ENCODE peak calls at places on chromosomes 3 and 15, in four cellular contexts. D is right lobe of liver, V is psoas muscle, X is SK-N-SH. S is an unnamed sample. For H3K9me3, the result is how much of the 10 kb centered on the place peaks cover.

GRCh38 chr15:100259266-100259665 is 82.5 kb downstream of the ADAMTS17 start:
- DNase-seq in V (no peak), D (no peak), X (no peak), S (no peak)

GRCh38 chr3:115325539-115325938 is 178.5 kb upstream of the ZBTB20 start:
- DNase-seq in X (no peak), D (no peak), V (no peak), S (no peak)

GRCh38 chr3:114892880-114893279 is 254.2 kb downstream of the ZBTB20 start:
- DNase-seq in X (no peak), V (no peak), D (peak), S (no peak)

GRCh38 chr3:190053919-190054672 is 66.6 kb downstream of the P3H2 start:
- DNase-seq in D (no peak), X (no peak), V (no peak), S (no peak)

GRCh38 chr3:125175321-125176078 is 37.0 kb downstream of the SLC12A8 start:
- DNase-seq in V (no peak), D (no peak), X (no peak), S (no peak)

GRCh38 chr15:87200149-87200548 is 1056.4 kb downstream of the NTRK3 start:
- DNase-seq in D (no peak), X (no peak), V (no peak), S (no peak)

GRCh38 chr15:99486371-99487336 is 79.1 kb upstream of the MEF2A start:
- DNase-seq in V (peak), X (peak), D (peak), S (peak)

GRCh38 chr3:172159376-172159775 is 120.0 kb downstream of the FNDC3B start:
- DNase-seq in X (no peak), V (no peak), D (no peak), S (no peak)

GRCh38 chr3:183315739-183316138 is 62.7 kb downstream of the B3GNT5 start:
- DNase-seq in X (no peak), V (no peak), D (no peak), S (no peak)

GRCh38 chr3:59257506-59257905 is 207.7 kb upstream of the CFAP20DC start:
- DNase-seq in X (no peak), D (no peak), V (no peak), S (no peak)

GRCh38 chr15:69699096-69699495 is 246.5 kb downstream of the RPLP1 start:
- DNase-seq in X (no peak), V (no peak), D (no peak), S (no peak)

GRCh38 chr3:154314152-154314551 is 10.1 kb downstream of the DHX36 start:
- DNase-seq in X (no peak), V (no peak), D (no peak), S (no peak)

GRCh38 chr15:60957111-60957510 is 272.0 kb downstream of the RORA start:
- DNase-seq in D (no peak), V (no peak), X (no peak), S (no peak)

GRCh38 chr3:42663581-42664442 is 10.3 kb downstream of the ZBTB47 start:
- DNase-seq in X (peak), D (no peak), V (no peak), S (peak)

GRCh38 chr3:128468285-128468790 is 1.6 kb upstream of the DNAJB8 start:
- DNase-seq in X (peak), V (no peak), D (no peak), S (no peak)

GRCh38 chr3:151003772-151004127 is 31.2 kb upstream of the CLRN1 start:
- DNase-seq in V (no peak), D (no peak), X (no peak), S (no peak)

GRCh38 chr3:4805662-4806061 is 173.6 kb upstream of the BHLHE40 start:
- DNase-seq in X (no peak), D (no peak), V (no peak), S (no peak)

GRCh38 chr15:54109014-54109413 is 130.8 kb downstream of the UNC13C start:
- DNase-seq in X (no peak), V (no peak), D (no peak), S (no peak)

GRCh38 chr3:52319921-52320595 is 3.9 kb downstream of the DNAH1 start:
- DNase-seq in X (no peak), V (no peak), D (no peak), S (peak)

GRCh38 chr3:172213765-172214358 is 174.5 kb downstream of the FNDC3B start:
- DNase-seq in X (no peak), V (no peak), D (no peak), S (no peak)

GRCh38 chr3:3074551-3075257 is 35.5 kb downstream of the IL5RA start:
- DNase-seq in D (no peak), X (no peak), V (no peak), S (no peak)

GRCh38 chr15:32649336-32649735 is 7.8 kb downstream of the SCG5 start:
- DNase-seq in D (no peak), V (no peak), X (no peak), S (no peak)
- H3K27ac ChIP-seq in D (no peak), V (no peak), X (no peak), S (no peak)

GRCh38 chr3:127250032-127250431 is 37.8 kb downstream of the PRR20G start:
- DNase-seq in X (no peak), V (no peak), D (no peak), S (no peak)
- H3K9me3 ChIP-seq in X (under half), V (under half), D (under half), S (under half)

GRCh38 chr15:40930430-40931299 is 1.5 kb downstream of the DLL4 start:
- DNase-seq in D (no peak), V (peak), X (peak), S (peak)
- TF ChIP-seq CTCF in D (peak), V (peak), X (peak), S (peak)

GRCh38 chr3:136931587-136931986 is 26.2 kb upstream of the IL20RB start:
- DNase-seq in V (no peak), X (no peak), D (no peak), S (no peak)
- H3K27ac ChIP-seq in V (peak), X (no peak), D (peak), S (no peak)

GRCh38 chr3:117846238-117846637 is 1136.7 kb downstream of the TUSC7 start:
- DNase-seq in D (no peak), X (no peak), V (no peak), S (no peak)

GRCh38 chr3:117837391-117837790 is 1127.8 kb downstream of the TUSC7 start:
- DNase-seq in X (no peak), D (no peak), V (no peak), S (no peak)

GRCh38 chr3:117842086-117842485 is 1132.5 kb downstream of the TUSC7 start:
- DNase-seq in V (no peak), X (no peak), D (no peak), S (no peak)

GRCh38 chr3:117844676-117845075 is 1135.1 kb downstream of the TUSC7 start:
- DNase-seq in D (no peak), X (no peak), V (no peak), S (no peak)

DNA sequence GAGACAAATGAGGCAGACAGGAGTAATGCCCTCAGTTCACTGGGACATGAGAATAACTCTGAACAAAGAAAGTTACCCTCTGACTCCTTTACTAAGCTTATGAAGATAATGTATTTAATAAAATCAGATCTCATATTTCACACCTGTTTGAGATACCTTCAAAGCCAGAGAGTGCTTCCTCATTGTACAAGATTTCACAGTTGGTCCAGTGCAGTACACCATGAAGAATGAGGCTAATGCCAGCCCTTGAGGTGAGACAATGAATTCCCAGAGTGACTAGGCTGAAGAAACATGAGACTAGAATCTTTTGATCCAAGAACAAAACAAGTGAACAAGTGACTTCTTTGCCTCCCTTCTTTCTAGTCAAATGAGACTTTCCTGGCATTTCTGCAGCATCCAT is 1133.8 kb downstream of the TUSC7 start:
- DNase-seq in D (no peak), V (no peak), X (no peak), S (no peak)
- H3K9me3 ChIP-seq in D (under half), V (under half), X (under half), S (under half)

DNA sequence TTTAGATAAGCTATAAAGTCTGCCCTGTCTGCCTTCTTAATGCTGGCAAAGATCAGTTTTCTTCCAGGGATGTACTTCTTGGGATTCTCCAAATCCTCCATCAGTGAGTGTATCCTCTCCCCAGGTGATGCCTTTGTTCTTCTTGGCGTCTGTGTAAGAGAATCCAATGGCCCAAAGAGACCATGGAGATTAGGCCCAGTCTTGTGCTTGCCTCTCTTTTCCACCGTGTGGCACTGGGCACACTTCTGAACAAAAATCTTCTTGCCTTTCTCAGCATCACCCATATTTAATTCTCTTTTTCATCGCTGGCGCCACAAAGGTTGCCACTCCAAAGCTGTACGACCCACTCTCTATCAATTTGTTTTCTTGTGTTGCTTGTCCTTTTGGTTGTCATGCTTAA is 32.2 kb upstream of the TAMM41 start:
- DNase-seq in D (no peak), V (no peak), X (peak), S (no peak)
- TF ChIP-seq CTCF in D (no peak), V (no peak), X (no peak), S (no peak)